ENCODE peak calls at places on chromosomes 13 and 19, in five cellular contexts. S is dermis blood vessel endothelial cell, V is WTC11, B is T1000, R is heart right ventricle. A is an unnamed sample.

GRCh38 chr13:111278258-111278657 is 42.2 kb upstream of the TEX29 start:
- DNase-seq in S (no peak), V (no peak), B (no peak), R (no peak), A (no peak)

GRCh38 chr19:18551631-18552030 is 6.0 kb upstream of the KXD1 start:
- DNase-seq in S (no peak), V (no peak), B (no peak), R (no peak), A (no peak)

GRCh38 chr13:44308352-44308751 is 65.3 kb upstream of the SERP2 start:
- DNase-seq in S (no peak), V (no peak), B (no peak), R (no peak), A (no peak)

GRCh38 chr13:32669030-32669646 is 82.9 kb downstream of the PDS5B start:
- DNase-seq in S (peak), V (no peak), B (no peak), R (no peak), A (peak)

GRCh38 chr13:52085416-52085815 is 43.5 kb downstream of the NEK5 start:
- DNase-seq in S (no peak), V (no peak), B (no peak), R (no peak), A (peak)

GRCh38 chr13:99949657-99950413 is 21.7 kb downstream of the ZIC5 start:
- DNase-seq in S (no peak), V (no peak), B (no peak), R (no peak), A (no peak)

GRCh38 chr19:6738726-6739389 is 622 bp upstream of the TRIP10 start:
- DNase-seq in S (peak), V (peak), B (no peak), R (peak), A (peak)

GRCh38 chr19:42553292-42554045 is 25.2 kb upstream of the CEACAM1 start:
- DNase-seq in S (no peak), V (no peak), B (no peak), R (peak), A (peak)

GRCh38 chr19:10431254-10431942 is 11.1 kb downstream of the PDE4A start:
- DNase-seq in S (no peak), V (peak), B (no peak), R (no peak), A (no peak)

GRCh38 chr19:49168421-49168820 is 10.8 kb downstream of the TRPM4 start:
- DNase-seq in S (no peak), V (no peak), B (no peak), R (no peak), A (no peak)

GRCh38 chr13:27770809-27771208 is 21.5 kb upstream of the GSX1 start:
- DNase-seq in S (peak), V (peak), B (no peak), R (no peak), A (peak)

GRCh38 chr19:5018224-5019015 is 49.5 kb downstream of the KDM4B start:
- DNase-seq in S (no peak), V (no peak), B (no peak), R (no peak), A (peak)

A was measured in fibroblast of pulmonary artery.